ENCODE peak calls at places on chromosome 10, in six cellular contexts. W is gastrocnemius medialis; H is breast epithelium; B is spleen; P is SJSA1; G is CD8-positive, alpha-beta memory T cell. Z is an unnamed sample. For H3K4me1, the result is how much of the 10 kb centered on the place peaks cover.

GRCh38 chr10:48620719-48621118 is 15.8 kb upstream of the ARHGAP22 start:
- DNase-seq in G (no peak), P (no peak), W (no peak), B (no peak), H (no peak), Z (no peak)

GRCh38 chr10:128326851-128327250 is 200.6 kb upstream of the MKI67 start:
- DNase-seq in P (no peak), G (no peak), W (no peak), H (no peak), B (no peak), Z (no peak)

GRCh38 chr10:21181451-21181850 is 284.3 kb upstream of the NEBL start:
- DNase-seq in G (no peak), B (no peak), P (no peak), W (no peak), H (no peak), Z (no peak)

GRCh38 chr10:64112697-64113367 is 591.6 kb downstream of the REEP3 start:
- DNase-seq in G (no peak), B (no peak), W (no peak), H (no peak), P (no peak), Z (no peak)

GRCh38 chr10:4068255-4069028 is 283.4 kb upstream of the KLF6 start:
- DNase-seq in G (no peak), P (no peak), B (no peak), W (no peak), H (no peak), Z (no peak)

GRCh38 chr10:76150886-76151288 is 719.5 kb downstream of the LRMDA start:
- DNase-seq in B (no peak), W (no peak), H (no peak), P (no peak), G (no peak), Z (no peak)

GRCh38 chr10:8065651-8066050 is 11.2 kb downstream of the GATA3 start:
- DNase-seq in B (no peak), H (no peak), W (no peak), G (no peak), P (no peak), Z (no peak)

GRCh38 chr10:125448596-125448995 is 234.4 kb downstream of the TEX36 start:
- DNase-seq in H (no peak), W (no peak), B (no peak), G (no peak), P (peak), Z (no peak)

GRCh38 chr10:128437786-128438350 is 311.6 kb upstream of the MKI67 start:
- DNase-seq in G (no peak), B (no peak), W (no peak), P (no peak), H (no peak), Z (no peak)

GRCh38 chr10:60794953-60795352 is 16.7 kb downstream of the CDK1 start:
- DNase-seq in G (no peak), H (no peak), P (no peak), W (no peak), B (no peak), Z (no peak)

GRCh38 chr10:122307669-122308486 is 36.8 kb downstream of the BTBD16 start:
- DNase-seq in H (no peak), B (no peak), W (peak), G (no peak), P (peak), Z (no peak)

GRCh38 chr10:100568937-100569336 is 33.2 kb downstream of the HIF1AN start:
- DNase-seq in G (no peak), P (no peak), B (no peak), H (no peak), W (no peak), Z (no peak)

GRCh38 chr10:13118784-13119133 is 18.8 kb downstream of the OPTN start:
- DNase-seq in G (no peak), W (no peak), B (no peak), H (no peak), P (no peak), Z (no peak)

GRCh38 chr10:124349231-124349992 is 69.3 kb downstream of the OAT start:
- DNase-seq in G (no peak), B (peak), H (no peak), P (no peak), W (no peak), Z (no peak)

GRCh38 chr10:132974886-132975881 is 32.8 kb upstream of the CFAP46 start:
- DNase-seq in H (no peak), W (no peak), B (peak), G (no peak), P (no peak), Z (no peak)

GRCh38 chr10:90621577-90621976 is 236.3 kb downstream of the HTR7 start:
- DNase-seq in B (no peak), G (no peak), P (no peak), H (no peak), W (no peak), Z (no peak)

GRCh38 chr10:29081971-29082699 is 206.7 kb upstream of the LYZL1 start:
- DNase-seq in P (no peak), H (no peak), G (no peak), W (no peak), B (no peak), Z (no peak)

GRCh38 chr10:68327889-68328786 is 3.7 kb upstream of the HNRNPH3 start:
- DNase-seq in P (peak), B (no peak), H (no peak), G (no peak), W (no peak), Z (no peak)
- H3K27ac ChIP-seq in P (peak), B (peak), H (peak), G (no peak), W (peak), Z (no peak)

GRCh38 chr10:68553599-68553998 is 6.5 kb upstream of the TET1 start:
- DNase-seq in W (no peak), P (no peak), G (no peak), H (no peak), B (no peak), Z (no peak)
- H3K4me3 ChIP-seq in W (no peak), P (no peak), G (no peak), H (no peak), B (no peak), Z (no peak)

GRCh38 chr10:72323108-72323932 is 31.4 kb downstream of the DNAJB12 start:
- DNase-seq in W (no peak), H (no peak), P (no peak), G (no peak), B (peak), Z (no peak)

GRCh38 chr10:72321248-72322029 is 33.3 kb downstream of the DNAJB12 start:
- DNase-seq in W (no peak), G (no peak), H (no peak), B (peak), P (no peak), Z (no peak)

GRCh38 chr10:72320676-72321247 is 34.0 kb downstream of the DNAJB12 start:
- DNase-seq in P (peak), G (peak), W (peak), B (peak), H (no peak), Z (peak)

GRCh38 chr10:72322030-72322279 is 32.8 kb downstream of the DNAJB12 start:
- DNase-seq in P (no peak), H (no peak), W (no peak), G (no peak), B (peak), Z (no peak)

GRCh38 chr10:72322280-72323058 is 32.2 kb downstream of the DNAJB12 start:
- DNase-seq in G (peak), W (no peak), B (no peak), H (no peak), P (no peak), Z (peak)
- H3K4me1 ChIP-seq in G (half or more), W (half or more), B (half or more), H (under half), P (under half), Z (half or more)

GRCh38 chr10:77898323-77899079 is 28.1 kb downstream of the DLG5 start:
- DNase-seq in G (no peak), W (no peak), B (no peak), H (peak), P (no peak), Z (no peak)
- H3K27ac ChIP-seq in G (no peak), W (peak), B (no peak), H (peak), P (no peak), Z (no peak)

DNA sequence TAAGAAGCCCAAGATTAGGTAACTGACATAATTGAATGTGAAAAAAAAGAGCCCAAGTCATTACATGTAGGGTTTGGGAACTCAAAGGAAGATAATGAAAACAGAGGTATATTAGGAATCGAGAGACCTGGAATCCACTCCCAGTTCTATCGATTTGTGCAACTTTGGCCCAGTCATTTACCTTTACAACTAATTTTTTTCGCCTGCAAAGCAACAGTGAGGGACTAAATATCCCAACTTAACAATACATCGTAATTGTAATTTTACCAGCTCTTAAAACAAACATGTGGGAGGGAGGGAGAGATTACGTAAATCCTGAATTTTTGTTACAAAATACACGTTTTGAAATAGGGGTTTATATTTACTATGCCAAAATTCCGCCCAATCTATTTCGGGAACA is 1.4 kb downstream of the MINDY3 start:
- DNase-seq in W (no peak), B (no peak), H (no peak), G (no peak), P (no peak), Z (no peak)
- H3K4me3 ChIP-seq in W (peak), B (peak), H (peak), G (peak), P (no peak), Z (no peak)

GRCh38 chr10:11638055-11638698 is 26.7 kb upstream of the USP6NL start:
- DNase-seq in H (no peak), W (no peak), B (peak), G (no peak), P (no peak), Z (no peak)
- H3K4me1 ChIP-seq in H (under half), W (under half), B (under half), G (under half), P (under half), Z (under half)

GRCh38 chr10:118340486-118340885 is 1.6 kb downstream of the FAM204A start:
- DNase-seq in B (no peak), W (no peak), G (no peak), P (no peak), H (no peak), Z (no peak)

GRCh38 chr10:118343115-118343514 is 991 bp upstream of the FAM204A start:
- DNase-seq in B (no peak), W (no peak), P (no peak), H (no peak), G (no peak), Z (no peak)

GRCh38 chr10:118343549-118343948 is 1.4 kb upstream of the FAM204A start:
- DNase-seq in B (no peak), P (no peak), G (no peak), W (no peak), H (no peak), Z (no peak)

GRCh38 chr10:118341678-118342637 is at the start of gene FAM204A:
- DNase-seq in W (peak), P (peak), G (peak), H (peak), B (peak), Z (peak)

GRCh38 chr10:118342638-118343020 is 505 bp upstream of the FAM204A start:
- DNase-seq in P (no peak), W (no peak), H (no peak), B (no peak), G (no peak), Z (no peak)
- H3K27ac ChIP-seq in P (peak), W (peak), H (no peak), B (no peak), G (peak), Z (peak)

DNA sequence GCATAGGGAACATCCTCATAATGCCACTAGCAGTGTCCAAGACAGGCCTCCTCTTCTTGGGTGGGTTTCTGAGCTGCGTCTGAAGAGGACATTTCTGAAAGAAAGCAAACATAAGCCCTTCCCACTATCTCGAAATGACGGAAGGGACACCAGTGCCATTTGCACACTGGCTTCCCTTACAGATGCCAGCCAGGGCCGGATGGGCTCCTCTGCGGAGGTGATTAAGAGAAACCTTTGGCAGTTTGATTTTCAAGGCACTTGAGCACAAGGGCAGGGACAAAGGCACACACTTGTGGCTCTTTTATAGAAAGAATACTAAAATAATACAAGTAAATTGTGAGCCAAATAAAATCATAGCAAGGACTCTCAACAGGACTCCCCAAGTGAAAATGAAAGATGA is 106.6 kb upstream of the CELF2 start:
- DNase-seq in H (no peak), P (no peak), W (no peak), B (no peak), G (no peak), Z (no peak)
- H3K4me3 ChIP-seq in H (no peak), P (no peak), W (no peak), B (no peak), G (no peak), Z (no peak)

DNA sequence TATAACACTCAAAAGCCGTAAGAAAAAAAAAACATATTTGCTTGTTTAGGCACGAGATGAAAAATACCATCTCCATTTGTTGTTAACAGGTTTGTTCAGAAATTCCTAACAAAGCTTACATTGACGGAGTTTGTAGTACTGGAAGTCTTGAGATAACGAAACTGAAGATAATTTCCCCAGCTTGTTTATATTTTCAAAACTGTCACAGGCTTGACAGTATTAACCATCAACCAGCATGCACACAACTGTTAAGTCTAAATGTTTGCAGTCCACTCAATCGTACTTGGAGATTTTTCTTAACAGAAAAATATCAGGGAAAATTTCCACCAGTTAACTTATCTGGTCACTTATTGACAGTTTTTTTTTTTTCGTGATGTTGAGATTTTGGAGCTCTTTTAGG is 68.5 kb downstream of the ITGA8 start:
- DNase-seq in H (no peak), W (no peak), B (no peak), P (peak), G (no peak), Z (no peak)
- H3K4me1 ChIP-seq in H (under half), W (under half), B (under half), P (under half), G (under half), Z (under half)

DNA sequence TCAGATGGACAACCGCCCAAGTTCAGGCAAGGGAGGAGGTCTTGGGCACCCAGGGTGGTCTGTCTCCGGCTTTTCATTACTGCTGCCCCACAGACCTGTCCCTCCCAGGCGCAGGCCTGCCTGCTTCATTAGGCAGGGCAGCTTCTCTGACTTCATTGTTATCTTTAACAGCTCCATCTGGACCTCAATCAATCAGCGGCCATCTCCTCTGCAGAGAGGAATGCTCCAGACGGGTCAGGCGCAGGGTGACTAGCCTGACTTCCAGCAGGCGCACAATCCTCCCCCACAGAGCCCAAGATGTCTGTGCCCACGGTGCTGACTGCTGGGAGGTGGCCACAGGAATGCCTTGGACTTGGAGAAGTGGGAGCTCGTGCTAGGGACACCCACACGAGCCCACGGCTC is 20.4 kb downstream of the HSPA12A start:
- DNase-seq in B (peak), H (no peak), P (peak), G (no peak), W (no peak), Z (no peak)
- H3K27ac ChIP-seq in B (no peak), H (no peak), P (peak), G (no peak), W (no peak), Z (no peak)

Z was measured in effector memory CD4-positive, alpha-beta T cell.